ENCODE peak calls at places on chromosome 4, in nine cellular contexts. Z is ovary, I is A549, C is K562, B is cardiac muscle cell, A is endodermal cell, N is ascending aorta, K is stomach, D is astrocyte of the spinal cord. U is an unnamed sample.

GRCh38 chr4:173332021-173332487 is 2.1 kb downstream of the HMGB2 start:
- DNase-seq in Z (no peak), I (no peak), C (no peak), B (peak), A (no peak), N (no peak), K (no peak), D (no peak), U (no peak)

GRCh38 chr4:30866907-30867306 is 146.7 kb downstream of the PCDH7 start:
- DNase-seq in Z (no peak), I (no peak), C (no peak), B (no peak), A (no peak), N (no peak), K (no peak), D (peak), U (no peak)

GRCh38 chr4:89177807-89178206 is 66.5 kb downstream of the TIGD2 start:
- DNase-seq in Z (no peak), I (no peak), C (no peak), B (no peak), A (no peak), N (no peak), K (no peak), D (no peak), U (no peak)

GRCh38 chr4:25861422-25861926 is 1.3 kb downstream of the SEL1L3 start:
- DNase-seq in Z (no peak), I (peak), C (peak), B (peak), A (no peak), N (no peak), K (no peak), D (peak), U (no peak)

GRCh38 chr4:91087743-91088142 is 960.5 kb downstream of the CCSER1 start:
- DNase-seq in Z (no peak), I (no peak), C (no peak), B (no peak), A (no peak), N (no peak), K (no peak), D (no peak), U (no peak)

GRCh38 chr4:41645716-41646115 is 102.8 kb downstream of the PHOX2B start:
- DNase-seq in Z (no peak), I (no peak), C (no peak), B (no peak), A (no peak), N (no peak), K (no peak), D (no peak), U (no peak)

GRCh38 chr4:108483077-108483476 is 137.3 kb upstream of the RPL34 start:
- DNase-seq in Z (no peak), I (no peak), C (no peak), B (no peak), A (no peak), N (no peak), K (no peak), D (peak), U (no peak)

GRCh38 chr4:138671606-138672084 is 343.9 kb upstream of the NOCT start:
- DNase-seq in Z (no peak), I (no peak), C (peak), B (no peak), A (no peak), N (no peak), K (no peak), D (no peak), U (no peak)

GRCh38 chr4:184348311-184349233 is 125.8 kb downstream of the IRF2 start:
- DNase-seq in Z (peak), I (peak), C (peak), B (peak), A (peak), N (no peak), K (peak), D (no peak), U (peak)
- TF ChIP-seq CTCF in Z (peak), I (no peak), C (no peak), B (no peak), A (no peak), N (no peak), K (no peak), D (no peak), U (peak)

GRCh38 chr4:24795666-24796381 is 451 bp downstream of the SOD3 start:
- DNase-seq in Z (no peak), I (no peak), C (peak), B (no peak), A (no peak), N (no peak), K (no peak), D (no peak), U (no peak)
- H3K4me3 ChIP-seq in Z (peak), I (no peak), C (no peak), B (no peak), A (peak), N (peak), K (peak), D (peak), U (no peak)

DNA sequence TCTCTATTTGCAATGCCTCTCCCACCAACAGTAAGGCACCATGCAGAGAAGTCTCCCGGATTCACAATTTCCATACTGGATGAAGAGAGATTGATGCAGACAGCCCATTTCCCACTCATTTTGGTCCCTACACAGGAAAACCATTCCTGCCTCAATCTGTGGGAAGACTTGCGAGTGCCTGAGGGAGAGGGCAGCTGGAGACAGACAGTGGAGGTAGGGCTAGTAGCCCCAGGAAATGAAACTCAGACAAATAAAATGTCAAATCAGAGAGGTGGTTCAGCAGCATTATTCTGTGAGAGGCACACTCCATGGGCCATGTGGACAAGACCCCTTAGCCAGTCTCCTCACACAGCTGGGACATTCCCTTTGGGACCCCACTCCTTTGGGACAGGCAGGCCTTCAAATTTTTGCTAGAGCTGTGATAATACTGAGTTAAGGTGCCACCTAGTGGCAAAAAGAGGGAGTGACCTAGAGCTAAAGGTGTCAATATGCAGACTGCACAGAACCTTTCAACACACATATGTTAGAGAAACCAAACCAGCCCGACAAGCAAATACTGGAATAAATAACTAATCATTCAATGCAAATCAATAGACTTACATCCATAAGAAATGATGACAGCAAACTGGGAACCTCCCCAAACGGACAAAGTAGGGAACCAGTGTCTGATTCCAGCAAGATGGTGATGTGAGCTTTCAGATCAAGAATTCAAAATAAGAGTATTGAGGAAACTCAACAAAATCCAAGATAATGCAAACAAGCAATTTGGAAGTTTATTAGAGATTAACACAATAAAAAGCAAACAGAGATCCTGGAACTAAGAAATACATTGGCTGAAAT is 1865.3 kb upstream of the AGA start:
- DNase-seq in Z (no peak), I (peak), C (peak), B (peak), A (peak), N (no peak), K (no peak), D (peak), U (peak)
- TF ChIP-seq CTCF in Z (no peak), I (peak), C (peak), B (peak), A (peak), N (no peak), K (peak), D (peak), U (peak)

GRCh38 chr4:37453004-37453360 is 208.4 kb downstream of the NWD2 start:
- DNase-seq in Z (no peak), I (peak), C (peak), B (peak), A (peak), N (no peak), K (peak), D (peak), U (peak)
- H3K4me3 ChIP-seq in Z (peak), I (peak), C (no peak), B (peak), A (peak), N (peak), K (peak), D (no peak), U (peak)

GRCh38 chr4:9679704-9680478 is 101.5 kb upstream of the DRD5 start:
- DNase-seq in Z (no peak), I (no peak), C (no peak), B (no peak), A (no peak), N (no peak), K (no peak), D (no peak), U (no peak)

GRCh38 chr4:9691221-9692065 is 90.0 kb upstream of the DRD5 start:
- DNase-seq in Z (peak), I (peak), C (peak), B (peak), A (peak), N (peak), K (peak), D (peak), U (peak)

DNA sequence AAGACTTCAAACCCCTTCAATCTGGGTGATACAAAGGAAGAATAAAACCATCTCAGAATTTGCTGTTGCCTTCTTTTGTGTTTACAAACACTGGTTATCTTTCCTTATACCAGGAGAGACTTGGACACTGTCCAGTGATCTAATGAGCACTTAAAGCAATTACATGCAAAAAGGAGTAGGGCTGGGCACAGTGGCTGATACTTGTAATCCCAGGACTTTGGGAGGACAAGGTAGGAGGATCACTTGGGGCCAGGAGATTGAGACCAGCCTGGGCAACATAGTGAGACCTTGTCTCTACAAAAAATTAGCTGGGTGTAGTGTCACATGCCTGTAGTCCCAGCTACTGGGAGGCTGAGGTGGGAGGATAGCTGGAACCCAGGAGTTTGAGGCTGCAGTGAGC is 95.7 kb upstream of the DRD5 start:
- DNase-seq in Z (no peak), I (no peak), C (no peak), B (no peak), A (no peak), N (no peak), K (no peak), D (no peak), U (no peak)
- TF ChIP-seq CTCF in Z (no peak), I (no peak), C (no peak), B (no peak), A (no peak), N (no peak), K (no peak), D (no peak), U (no peak)

DNA sequence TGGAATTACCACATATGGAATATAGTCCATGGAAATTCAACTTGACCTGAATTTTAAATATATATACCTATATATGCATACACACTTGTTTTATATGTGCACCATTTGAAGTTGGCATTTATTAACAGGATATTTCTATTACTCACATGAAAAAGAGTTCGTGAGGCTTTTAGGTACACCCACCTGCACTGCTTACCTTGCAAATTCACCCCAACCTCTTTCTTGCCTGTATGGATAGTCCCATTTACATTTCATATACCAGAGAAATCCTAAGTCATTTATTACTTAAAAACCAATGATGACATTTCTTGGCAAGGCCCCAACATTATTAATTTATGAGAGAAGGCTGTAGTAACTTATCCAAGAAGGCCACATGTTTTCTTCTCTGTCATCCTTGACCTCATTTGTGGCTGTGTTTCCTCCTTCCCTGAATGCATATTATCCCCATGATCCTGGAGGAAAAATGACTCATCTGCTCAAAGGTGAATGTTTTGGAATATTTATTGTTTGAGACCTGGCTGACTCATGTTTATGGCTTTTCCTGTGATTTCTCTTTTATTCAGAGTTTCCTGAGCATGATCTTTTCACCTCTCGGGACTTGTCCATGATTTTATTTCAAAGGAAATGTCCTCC is 62.2 kb upstream of the FAM241A start:
- DNase-seq in Z (no peak), I (peak), C (no peak), B (peak), A (no peak), N (no peak), K (no peak), D (peak), U (no peak)
- H3K4me3 ChIP-seq in Z (no peak), I (no peak), C (no peak), B (no peak), A (no peak), N (no peak), K (no peak), D (no peak), U (no peak)

GRCh38 chr4:168551211-168551610 is 54.4 kb downstream of the PALLD start:
- DNase-seq in Z (no peak), I (no peak), C (no peak), B (peak), A (no peak), N (no peak), K (no peak), D (peak), U (no peak)

GRCh38 chr4:168553714-168554370 is 57.0 kb downstream of the PALLD start:
- DNase-seq in Z (no peak), I (no peak), C (no peak), B (no peak), A (no peak), N (no peak), K (no peak), D (no peak), U (no peak)

GRCh38 chr4:168550071-168550766 is 53.4 kb downstream of the PALLD start:
- DNase-seq in Z (no peak), I (no peak), C (no peak), B (no peak), A (no peak), N (no peak), K (no peak), D (peak), U (no peak)

GRCh38 chr4:168549145-168549544 is 52.3 kb downstream of the PALLD start:
- DNase-seq in Z (no peak), I (no peak), C (no peak), B (no peak), A (no peak), N (no peak), K (no peak), D (no peak), U (no peak)

DNA sequence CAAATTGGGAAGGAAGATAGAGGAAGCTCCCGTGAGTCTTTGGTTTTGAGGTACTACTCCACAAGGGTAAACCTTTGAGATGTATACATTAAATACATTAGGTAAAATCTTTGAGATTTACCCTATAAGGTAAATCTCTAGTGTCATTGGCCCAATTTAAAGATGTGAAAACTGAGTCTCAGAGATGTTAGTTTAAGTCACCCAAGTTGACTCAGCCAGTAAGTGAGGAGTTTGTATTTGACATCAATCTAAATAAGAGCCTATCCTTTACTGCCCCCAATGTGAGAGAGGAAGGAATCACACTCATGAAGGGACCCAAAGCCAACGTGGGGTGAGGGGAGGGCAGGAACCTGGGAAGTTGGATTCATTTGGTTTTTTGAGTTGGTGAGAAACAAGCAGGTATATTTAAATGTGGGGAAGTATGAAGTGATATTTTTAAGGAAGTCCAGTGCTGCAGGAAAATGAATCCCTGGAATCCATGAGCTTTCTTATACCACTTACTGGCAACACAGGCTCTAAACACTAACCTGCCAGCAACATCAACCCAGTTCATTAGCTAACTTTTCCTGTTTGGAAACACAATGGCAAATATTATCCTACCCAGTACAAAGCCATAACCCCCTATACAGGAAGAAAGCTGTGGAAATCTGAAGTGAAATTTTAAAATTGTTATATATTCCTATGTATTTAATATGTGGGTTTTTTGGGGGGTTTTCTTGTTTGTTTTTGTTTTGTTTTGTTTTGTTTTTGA is 55.3 kb downstream of the PALLD start:
- DNase-seq in Z (no peak), I (peak), C (peak), B (no peak), A (no peak), N (no peak), K (no peak), D (no peak), U (no peak)
- TF ChIP-seq CTCF in Z (no peak), I (no peak), C (peak), B (no peak), A (peak), N (no peak), K (no peak), D (no peak), U (no peak)

GRCh38 chr4:168857546-168858314 is 152.3 kb downstream of the CBR4 start:
- DNase-seq in Z (no peak), I (no peak), C (no peak), B (peak), A (no peak), N (no peak), K (no peak), D (peak), U (no peak)
- H3K4me3 ChIP-seq in Z (no peak), I (no peak), C (no peak), B (no peak), A (no peak), N (peak), K (no peak), D (no peak), U (no peak)

U was measured in adrenal gland.